ENCODE peak calls at places on chromosome 3, in six cellular contexts. One of them, this sample, is unnamed.

GRCh38 chr3:8856031-8856430 is 86.6 kb upstream of the OXTR start:
- DNase-seq in transverse colon: no peak
- DNase-seq in SK-N-SH: no peak
- DNase-seq in K562: no peak
- DNase-seq in esophagus muscularis mucosa: no peak
- DNase-seq in A549: no peak
- DNase-seq in this sample: no peak

GRCh38 chr3:196486263-196486662 is 17.3 kb downstream of the RNF168 start:
- DNase-seq in transverse colon: no peak
- DNase-seq in A549: no peak
- DNase-seq in esophagus muscularis mucosa: no peak
- DNase-seq in SK-N-SH: no peak
- DNase-seq in K562: no peak
- DNase-seq in this sample: no peak

GRCh38 chr3:190338717-190339116 is 16.5 kb upstream of the CLDN1 start:
- DNase-seq in esophagus muscularis mucosa: no peak
- DNase-seq in transverse colon: no peak
- DNase-seq in SK-N-SH: no peak
- DNase-seq in K562: no peak
- DNase-seq in A549: peak; percentile 53
- DNase-seq in this sample: no peak

GRCh38 chr3:141050913-141051632 is at the start of gene SPSB4:
- DNase-seq in K562: no peak
- DNase-seq in esophagus muscularis mucosa: peak; percentile 90
- DNase-seq in SK-N-SH: peak; percentile 95
- DNase-seq in transverse colon: peak; percentile 21
- DNase-seq in A549: peak; percentile 47
- DNase-seq in this sample: no peak

GRCh38 chr3:39819517-39820298 is 10.3 kb downstream of the MYRIP start:
- DNase-seq in K562: no peak
- DNase-seq in transverse colon: no peak
- DNase-seq in SK-N-SH: peak; percentile 27
- DNase-seq in esophagus muscularis mucosa: no peak
- DNase-seq in A549: no peak
- DNase-seq in this sample: no peak

GRCh38 chr3:23926736-23927135 is 9.8 kb downstream of the RPL15 start:
- DNase-seq in A549: peak; percentile 49
- DNase-seq in K562: no peak
- DNase-seq in esophagus muscularis mucosa: no peak
- DNase-seq in SK-N-SH: no peak
- DNase-seq in transverse colon: no peak
- DNase-seq in this sample: no peak

GRCh38 chr3:60431599-60431958 is 819.7 kb downstream of the FHIT start:
- DNase-seq in transverse colon: no peak
- DNase-seq in K562: peak; percentile 6
- DNase-seq in SK-N-SH: no peak
- DNase-seq in A549: peak; percentile 1
- DNase-seq in esophagus muscularis mucosa: no peak
- DNase-seq in this sample: no peak

GRCh38 chr3:119700269-119700919 is 2.4 kb upstream of the CFAP91 start:
- DNase-seq in K562: no peak
- DNase-seq in A549: peak; percentile 69
- DNase-seq in esophagus muscularis mucosa: no peak
- DNase-seq in transverse colon: peak; percentile 13
- DNase-seq in SK-N-SH: no peak
- DNase-seq in this sample: no peak

GRCh38 chr3:177465243-177465642 is 268.0 kb upstream of the TBL1XR1 start:
- DNase-seq in A549: no peak
- DNase-seq in transverse colon: peak; percentile 47
- DNase-seq in K562: no peak
- DNase-seq in SK-N-SH: no peak
- DNase-seq in esophagus muscularis mucosa: no peak
- DNase-seq in this sample: peak; percentile 48

GRCh38 chr3:133441867-133442270 is 42.0 kb downstream of the BFSP2 start:
- DNase-seq in SK-N-SH: no peak
- DNase-seq in K562: no peak
- DNase-seq in A549: no peak
- DNase-seq in esophagus muscularis mucosa: no peak
- DNase-seq in transverse colon: no peak
- DNase-seq in this sample: no peak

GRCh38 chr3:32238027-32238815 is at the start of gene CMTM8:
- DNase-seq in transverse colon: peak; percentile 76
- DNase-seq in K562: peak; percentile 64
- DNase-seq in esophagus muscularis mucosa: peak; percentile 87
- DNase-seq in A549: peak; percentile 60
- DNase-seq in SK-N-SH: peak; percentile 90
- DNase-seq in this sample: peak; percentile 34

GRCh38 chr3:47244531-47245100 is 38.0 kb downstream of the KIF9 start:
- DNase-seq in transverse colon: no peak
- DNase-seq in esophagus muscularis mucosa: no peak
- DNase-seq in K562: peak; percentile 63
- DNase-seq in SK-N-SH: no peak
- DNase-seq in A549: no peak
- DNase-seq in this sample: no peak

GRCh38 chr3:54427951-54428871 is 305.9 kb downstream of the CACNA2D3 start:
- DNase-seq in SK-N-SH: peak; percentile 53
- DNase-seq in esophagus muscularis mucosa: no peak
- DNase-seq in transverse colon: peak; percentile 53
- DNase-seq in A549: peak; percentile 65
- DNase-seq in K562: peak; percentile 27
- DNase-seq in this sample: peak; percentile 78

GRCh38 chr3:58051196-58051595 is 43.0 kb downstream of the FLNB start:
- DNase-seq in K562: no peak
- DNase-seq in A549: peak; percentile 65
- DNase-seq in transverse colon: no peak
- DNase-seq in esophagus muscularis mucosa: no peak
- DNase-seq in SK-N-SH: no peak
- DNase-seq in this sample: no peak
- TF ChIP-seq EP300 in K562: no peak
- TF ChIP-seq EP300 in A549: no peak
- TF ChIP-seq EP300 in transverse colon: no peak
- TF ChIP-seq EP300 in esophagus muscularis mucosa: no peak
- TF ChIP-seq EP300 in SK-N-SH: no peak
- TF ChIP-seq EP300 in this sample: peak; percentile 15

GRCh38 chr3:14508505-14508819 is 31.7 kb downstream of the GRIP2 start:
- DNase-seq in esophagus muscularis mucosa: no peak
- DNase-seq in A549: no peak
- DNase-seq in SK-N-SH: no peak
- DNase-seq in K562: no peak
- DNase-seq in transverse colon: no peak
- DNase-seq in this sample: no peak
- H3K4me3 ChIP-seq in esophagus muscularis mucosa: no peak overlapping the region
- H3K4me3 ChIP-seq in A549: no peak overlapping the region
- H3K4me3 ChIP-seq in SK-N-SH: no peak overlapping the region
- H3K4me3 ChIP-seq in K562: no peak overlapping the region
- H3K4me3 ChIP-seq in transverse colon: no peak overlapping the region
- H3K4me3 ChIP-seq in this sample: no peak overlapping the region

DNA sequence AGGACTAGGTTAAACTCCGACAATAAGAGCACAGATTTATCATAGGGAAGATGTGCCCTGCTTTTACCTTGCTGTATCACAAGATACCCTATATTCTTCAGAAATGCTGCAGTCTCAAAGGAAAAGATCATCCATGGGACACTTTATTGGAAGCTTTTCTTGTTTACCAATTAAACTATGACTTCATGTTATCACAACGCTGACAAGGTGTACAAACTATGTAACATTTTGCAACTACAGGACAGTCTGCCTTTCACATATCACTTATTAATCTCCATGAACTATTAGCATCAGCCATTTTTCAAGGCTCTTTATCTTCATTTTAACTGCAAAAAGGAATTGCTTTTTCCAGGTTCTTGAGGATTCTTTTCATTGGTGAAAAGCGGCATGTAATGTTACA is 34.0 kb downstream of the CBLB start:
- DNase-seq in A549: no peak
- DNase-seq in K562: no peak
- DNase-seq in SK-N-SH: no peak
- DNase-seq in transverse colon: no peak
- DNase-seq in esophagus muscularis mucosa: no peak
- DNase-seq in this sample: no peak
- H3K4me1 ChIP-seq in A549: peaks cover 39% of the 10 kb centered on the region
- H3K4me1 ChIP-seq in K562: no peaks in the 10 kb centered on the region
- H3K4me1 ChIP-seq in SK-N-SH: peaks cover 12% of the 10 kb centered on the region
- H3K4me1 ChIP-seq in transverse colon: peaks cover 9% of the 10 kb centered on the region
- H3K4me1 ChIP-seq in esophagus muscularis mucosa: peaks cover 19% of the 10 kb centered on the region
- H3K4me1 ChIP-seq in this sample: no peaks in the 10 kb centered on the region

GRCh38 chr3:17179381-17180205 is 294.8 kb downstream of the PLCL2 start:
- DNase-seq in esophagus muscularis mucosa: no peak
- DNase-seq in transverse colon: no peak
- DNase-seq in K562: no peak
- DNase-seq in SK-N-SH: no peak
- DNase-seq in A549: no peak
- DNase-seq in this sample: no peak

GRCh38 chr3:17183951-17184550 is 299.3 kb downstream of the PLCL2 start:
- DNase-seq in esophagus muscularis mucosa: no peak
- DNase-seq in SK-N-SH: no peak
- DNase-seq in K562: peak; percentile 27
- DNase-seq in transverse colon: no peak
- DNase-seq in A549: peak; percentile 30
- DNase-seq in this sample: no peak

GRCh38 chr3:17176757-17177156 is 292.0 kb downstream of the PLCL2 start:
- DNase-seq in A549: no peak
- DNase-seq in esophagus muscularis mucosa: no peak
- DNase-seq in SK-N-SH: no peak
- DNase-seq in K562: no peak
- DNase-seq in transverse colon: no peak
- DNase-seq in this sample: no peak

GRCh38 chr3:17181413-17181907 is 296.7 kb downstream of the PLCL2 start:
- DNase-seq in esophagus muscularis mucosa: no peak
- DNase-seq in transverse colon: no peak
- DNase-seq in K562: no peak
- DNase-seq in SK-N-SH: no peak
- DNase-seq in A549: no peak
- DNase-seq in this sample: no peak

DNA sequence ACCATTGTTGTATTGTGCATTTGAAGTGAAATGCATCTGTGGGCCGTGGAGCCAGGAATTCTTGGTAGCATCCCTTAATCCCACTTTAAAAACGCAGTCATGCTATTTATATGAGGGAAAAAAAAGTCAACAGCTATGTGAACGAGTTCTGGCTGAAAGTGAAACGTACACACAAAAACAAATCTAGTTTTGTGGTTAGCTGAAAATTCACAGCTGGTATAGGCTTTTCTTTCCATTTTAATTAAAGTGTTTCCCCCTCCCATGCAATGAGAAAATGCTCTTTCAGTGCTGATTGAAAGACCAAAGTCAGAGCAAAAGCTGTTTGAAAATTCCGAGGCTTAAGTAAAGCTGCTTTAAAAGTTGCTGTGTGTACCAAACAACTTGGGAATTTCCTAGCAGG is 297.4 kb downstream of the PLCL2 start:
- DNase-seq in esophagus muscularis mucosa: no peak
- DNase-seq in SK-N-SH: no peak
- DNase-seq in K562: no peak
- DNase-seq in A549: no peak
- DNase-seq in transverse colon: no peak
- DNase-seq in this sample: no peak
- TF ChIP-seq EP300 in esophagus muscularis mucosa: no peak
- TF ChIP-seq EP300 in SK-N-SH: no peak
- TF ChIP-seq EP300 in K562: no peak
- TF ChIP-seq EP300 in A549: no peak
- TF ChIP-seq EP300 in transverse colon: no peak
- TF ChIP-seq EP300 in this sample: no peak

DNA sequence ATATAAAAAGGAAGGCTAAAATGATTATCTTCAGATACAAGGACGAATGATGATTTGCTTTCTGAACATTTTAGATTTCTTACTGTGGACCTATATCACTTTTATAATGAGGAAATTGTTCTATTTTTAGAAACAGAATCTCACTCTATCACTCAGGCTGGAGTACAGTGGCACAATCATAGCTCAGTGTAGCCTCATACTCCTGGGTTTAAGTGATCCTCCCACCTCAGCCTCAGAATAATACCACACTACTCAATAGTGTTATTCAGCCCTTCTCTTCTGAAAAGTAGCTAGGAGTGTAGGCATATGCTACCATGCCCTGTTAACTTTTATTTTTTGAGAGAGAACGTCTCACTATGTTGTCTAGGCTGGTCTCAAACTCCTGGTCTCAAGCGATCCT is 15.8 kb downstream of the DNAJC13 start:
- DNase-seq in K562: no peak
- DNase-seq in transverse colon: no peak
- DNase-seq in A549: no peak
- DNase-seq in SK-N-SH: no peak
- DNase-seq in esophagus muscularis mucosa: no peak
- DNase-seq in this sample: no peak
- H3K4me3 ChIP-seq in K562: no peak overlapping the region
- H3K4me3 ChIP-seq in transverse colon: no peak overlapping the region
- H3K4me3 ChIP-seq in A549: no peak overlapping the region
- H3K4me3 ChIP-seq in SK-N-SH: no peak overlapping the region
- H3K4me3 ChIP-seq in esophagus muscularis mucosa: no peak overlapping the region
- H3K4me3 ChIP-seq in this sample: no peak overlapping the region

GRCh38 chr3:129593230-129593594 is 13.3 kb downstream of the PLXND1 start:
- DNase-seq in A549: no peak
- DNase-seq in K562: no peak
- DNase-seq in transverse colon: no peak
- DNase-seq in esophagus muscularis mucosa: no peak
- DNase-seq in SK-N-SH: no peak
- DNase-seq in this sample: no peak
- H3K4me1 ChIP-seq in A549: peaks cover 52% of the 10 kb centered on the region
- H3K4me1 ChIP-seq in K562: peaks cover 19% of the 10 kb centered on the region
- H3K4me1 ChIP-seq in transverse colon: peaks cover 44% of the 10 kb centered on the region
- H3K4me1 ChIP-seq in esophagus muscularis mucosa: peaks cover 87% of the 10 kb centered on the region
- H3K4me1 ChIP-seq in SK-N-SH: peaks cover 6% of the 10 kb centered on the region
- H3K4me1 ChIP-seq in this sample: peaks cover 86% of the 10 kb centered on the region